ENCODE peak calls at places on chromosomes 1 and 21, in six cellular contexts. E, J, K, I, B and O are unnamed samples. For H3K4me1, the result is how much of the 10 kb centered on the place peaks cover.

GRCh38 chr1:20494609-20495311 is 8.8 kb upstream of the CAMK2N1 start:
- DNase-seq in E (no peak), J (no peak), K (no peak), I (no peak), B (no peak), O (no peak)

GRCh38 chr1:180777072-180777689 is 135.5 kb upstream of the KIAA1614 start:
- DNase-seq in E (no peak), J (no peak), K (no peak), I (no peak), B (no peak), O (no peak)

GRCh38 chr1:187847531-187847930 is 1018.8 kb downstream of the PLA2G4A start:
- DNase-seq in E (no peak), J (no peak), K (no peak), I (no peak), B (no peak), O (no peak)

GRCh38 chr1:39754906-39755504 is 16.1 kb downstream of the OXCT2 start:
- DNase-seq in E (no peak), J (no peak), K (no peak), I (no peak), B (peak), O (no peak)

GRCh38 chr1:11501491-11501897 is 22.5 kb downstream of the DISP3 start:
- DNase-seq in E (no peak), J (no peak), K (peak), I (no peak), B (no peak), O (no peak)

GRCh38 chr1:110478886-110479285 is 27.9 kb downstream of the PROK1 start:
- DNase-seq in E (no peak), J (no peak), K (no peak), I (no peak), B (no peak), O (no peak)

GRCh38 chr1:180791806-180792205 is 120.9 kb upstream of the KIAA1614 start:
- DNase-seq in E (no peak), J (no peak), K (no peak), I (no peak), B (no peak), O (no peak)

GRCh38 chr1:151970641-151971040 is 23.0 kb downstream of the S100A10 start:
- DNase-seq in E (peak), J (no peak), K (no peak), I (no peak), B (no peak), O (no peak)

GRCh38 chr1:42962641-42963377 is 4.1 kb upstream of the SLC2A1 start:
- DNase-seq in E (peak), J (no peak), K (peak), I (no peak), B (peak), O (no peak)

GRCh38 chr21:35737899-35738341 is 322.4 kb downstream of the SETD4 start:
- DNase-seq in E (no peak), J (no peak), K (peak), I (no peak), B (peak), O (peak)

GRCh38 chr1:221335161-221336101 is 406.5 kb downstream of the DUSP10 start:
- DNase-seq in E (peak), J (no peak), K (no peak), I (no peak), B (peak), O (peak)

GRCh38 chr1:182210417-182210816 is 148.9 kb upstream of the ZNF648 start:
- DNase-seq in E (no peak), J (no peak), K (no peak), I (no peak), B (no peak), O (no peak)

GRCh38 chr1:114956570-114956969 is 73.1 kb upstream of the TSHB start:
- DNase-seq in E (peak), J (no peak), K (no peak), I (no peak), B (no peak), O (no peak)

DNA sequence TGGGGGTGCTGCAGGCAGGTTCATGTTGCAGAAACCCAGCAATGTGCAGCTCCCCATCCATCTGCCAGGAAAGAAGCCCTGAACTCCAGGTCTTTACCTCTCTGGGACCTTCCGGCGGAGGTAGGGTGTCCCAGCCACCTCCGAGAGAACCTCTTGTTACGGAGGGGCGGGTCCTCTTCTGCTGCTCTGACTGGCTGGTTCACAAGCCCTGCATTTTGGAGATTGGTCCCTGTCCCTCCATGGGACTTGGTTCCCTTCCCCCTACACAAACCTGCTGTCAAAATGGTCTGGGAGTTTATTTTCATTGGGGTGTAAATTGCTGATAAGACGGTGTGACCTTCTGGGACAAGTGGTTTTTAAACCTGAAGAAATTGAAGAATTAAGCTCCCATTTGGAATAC is 8.0 kb upstream of the CELSR2 start:
- DNase-seq in E (no peak), J (no peak), K (no peak), I (no peak), B (no peak), O (no peak)
- H3K4me1 ChIP-seq in E (under half), J (under half), K (under half), I (under half), B (under half), O (under half)

GRCh38 chr1:203048555-203049051 is 22.3 kb downstream of the PPFIA4 start:
- DNase-seq in E (no peak), J (no peak), K (no peak), I (no peak), B (no peak), O (no peak)
- H3K4me1 ChIP-seq in E (under half), J (under half), K (under half), I (under half), B (under half), O (under half)

DNA sequence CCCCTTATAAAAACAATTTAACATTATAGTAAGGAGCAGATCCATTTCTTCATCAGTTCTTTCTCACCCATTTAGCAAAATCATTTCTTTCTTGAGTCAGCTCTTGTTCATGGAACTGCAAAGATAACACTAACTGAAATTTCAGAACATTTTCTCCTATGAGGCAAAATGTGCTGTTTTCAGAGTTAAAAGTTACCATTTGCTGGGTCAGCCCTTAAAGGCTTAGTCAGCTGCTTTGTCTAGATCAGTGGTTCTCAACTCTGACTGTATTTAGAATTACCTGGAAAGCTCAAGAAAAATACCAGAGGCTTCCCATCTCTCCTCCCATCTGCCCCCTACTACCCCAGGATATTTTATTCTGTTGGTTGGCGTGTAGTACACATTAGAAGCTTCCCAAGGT is 12.2 kb downstream of the METTL13 start:
- DNase-seq in E (no peak), J (no peak), K (no peak), I (no peak), B (no peak), O (no peak)
- H3K4me1 ChIP-seq in E (under half), J (under half), K (under half), I (under half), B (under half), O (under half)

GRCh38 chr1:8093221-8093980 is 67.3 kb upstream of the ERRFI1 start:
- DNase-seq in E (no peak), J (no peak), K (no peak), I (no peak), B (no peak), O (no peak)

GRCh38 chr1:8091691-8092090 is 65.6 kb upstream of the ERRFI1 start:
- DNase-seq in E (no peak), J (no peak), K (no peak), I (no peak), B (no peak), O (no peak)

GRCh38 chr1:8094481-8095241 is 68.6 kb upstream of the ERRFI1 start:
- DNase-seq in E (peak), J (no peak), K (no peak), I (no peak), B (no peak), O (no peak)

GRCh38 chr1:8090241-8090702 is 64.2 kb upstream of the ERRFI1 start:
- DNase-seq in E (no peak), J (no peak), K (no peak), I (no peak), B (no peak), O (no peak)

GRCh38 chr1:8092603-8093141 is 66.6 kb upstream of the ERRFI1 start:
- DNase-seq in E (no peak), J (no peak), K (no peak), I (no peak), B (no peak), O (no peak)
- H3K4me1 ChIP-seq in E (half or more), J (under half), K (under half), I (half or more), B (under half), O (under half)

GRCh38 chr1:206952182-206952581 is 5.9 kb upstream of the PIGR start:
- DNase-seq in E (peak), J (no peak), K (no peak), I (no peak), B (no peak), O (no peak)

GRCh38 chr1:206951318-206952105 is 5.2 kb upstream of the PIGR start:
- DNase-seq in E (peak), J (no peak), K (no peak), I (no peak), B (no peak), O (no peak)

GRCh38 chr1:206949208-206949607 is 2.9 kb upstream of the PIGR start:
- DNase-seq in E (no peak), J (no peak), K (no peak), I (no peak), B (no peak), O (no peak)

GRCh38 chr1:206946261-206946660 is at the start of gene PIGR:
- DNase-seq in E (no peak), J (no peak), K (no peak), I (no peak), B (no peak), O (no peak)

DNA sequence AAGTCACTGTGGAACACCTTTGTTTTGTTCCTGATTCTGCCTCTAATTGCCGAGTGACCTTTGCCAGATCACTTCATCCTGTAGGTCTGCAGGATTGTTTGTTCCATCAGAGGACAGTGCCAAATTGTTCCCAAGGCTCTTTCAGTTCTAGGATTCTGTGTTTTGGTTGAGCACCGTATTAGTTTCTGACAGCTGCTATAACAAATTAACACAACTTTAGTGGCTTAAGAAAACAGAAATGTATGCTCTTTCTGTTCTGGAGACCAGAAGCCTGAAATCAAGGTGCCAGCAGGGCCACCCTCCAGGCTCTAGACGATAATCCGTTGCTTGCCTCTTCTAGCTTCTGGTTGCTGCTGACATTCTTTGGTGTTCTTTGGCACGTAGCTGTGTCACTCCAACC is 3.4 kb upstream of the PIGR start:
- DNase-seq in E (no peak), J (no peak), K (no peak), I (no peak), B (no peak), O (no peak)
- H3K4me1 ChIP-seq in E (under half), J (under half), K (under half), I (under half), B (under half), O (under half)